ENCODE peak calls at places on chromosomes 12 and 14, in ten cellular contexts. E, Q, O, D, W, K, Y, V, P and Z are unnamed samples.

GRCh38 chr12:47034661-47035060 is 44.8 kb upstream of the PCED1B start:
- DNase-seq in E (no peak), Q (no peak), O (no peak), D (no peak), W (no peak), K (no peak), Y (peak), V (no peak), P (no peak), Z (no peak)

GRCh38 chr14:33435911-33436310 is 497.2 kb downstream of the NPAS3 start:
- DNase-seq in E (no peak), Q (peak), O (no peak), D (peak), W (peak), K (no peak), Y (peak), V (no peak), P (no peak), Z (peak)

GRCh38 chr14:59301354-59301753 is 112.9 kb downstream of the DAAM1 start:
- DNase-seq in E (no peak), Q (no peak), O (no peak), D (no peak), W (no peak), K (no peak), Y (no peak), V (no peak), P (no peak), Z (no peak)

GRCh38 chr12:47270782-47271664 is 191.3 kb upstream of the AMIGO2 start:
- DNase-seq in E (no peak), Q (peak), O (no peak), D (peak), W (peak), K (no peak), Y (peak), V (no peak), P (no peak), Z (peak)

GRCh38 chr12:87687362-87687761 is 341.8 kb downstream of the C12orf50 start:
- DNase-seq in E (no peak), Q (peak), O (peak), D (no peak), W (no peak), K (no peak), Y (peak), V (no peak), P (no peak), Z (peak)

GRCh38 chr12:45357547-45358417 is 141.9 kb downstream of the ANO6 start:
- DNase-seq in E (no peak), Q (no peak), O (peak), D (peak), W (no peak), K (no peak), Y (peak), V (no peak), P (no peak), Z (no peak)

GRCh38 chr12:130613131-130613530 is 103.0 kb downstream of the RIMBP2 start:
- DNase-seq in E (no peak), Q (no peak), O (no peak), D (no peak), W (no peak), K (no peak), Y (no peak), V (no peak), P (no peak), Z (no peak)

GRCh38 chr12:105100998-105101397 is 6.5 kb upstream of the WASHC4 start:
- DNase-seq in E (no peak), Q (no peak), O (no peak), D (peak), W (no peak), K (no peak), Y (peak), V (no peak), P (peak), Z (no peak)

GRCh38 chr12:82833461-82833860 is 146.8 kb downstream of the TMTC2 start:
- DNase-seq in E (no peak), Q (no peak), O (no peak), D (peak), W (peak), K (no peak), Y (peak), V (no peak), P (no peak), Z (no peak)

GRCh38 chr14:66140213-66140918 is 345.8 kb upstream of the CCDC196 start:
- DNase-seq in E (no peak), Q (no peak), O (no peak), D (no peak), W (no peak), K (no peak), Y (no peak), V (no peak), P (no peak), Z (no peak)

GRCh38 chr12:122830517-122831214 is 4.6 kb upstream of the HIP1R start:
- DNase-seq in E (no peak), Q (peak), O (no peak), D (peak), W (peak), K (peak), Y (peak), V (no peak), P (no peak), Z (peak)

GRCh38 chr12:94290353-94290752 is 142.0 kb downstream of the PLXNC1 start:
- DNase-seq in E (no peak), Q (no peak), O (peak), D (no peak), W (no peak), K (no peak), Y (no peak), V (no peak), P (no peak), Z (no peak)

GRCh38 chr14:76937181-76938091 is 91.1 kb downstream of the IRF2BPL start:
- DNase-seq in E (no peak), Q (peak), O (peak), D (peak), W (peak), K (no peak), Y (peak), V (no peak), P (peak), Z (peak)

GRCh38 chr12:101653030-101653429 is 44.4 kb upstream of the CHPT1 start:
- DNase-seq in E (no peak), Q (no peak), O (no peak), D (no peak), W (no peak), K (no peak), Y (no peak), V (no peak), P (no peak), Z (no peak)

GRCh38 chr12:87779858-87780498 is 249.2 kb downstream of the C12orf50 start:
- DNase-seq in E (no peak), Q (no peak), O (no peak), D (no peak), W (no peak), K (no peak), Y (no peak), V (no peak), P (peak), Z (no peak)

GRCh38 chr12:29782285-29782820 is 1.4 kb downstream of the TMTC1 start:
- DNase-seq in E (peak), Q (peak), O (peak), D (peak), W (peak), K (no peak), Y (peak), V (no peak), P (peak), Z (peak)